ENCODE peak calls at places on chromosomes 1 and 21, in five cellular contexts. G, P, V, T and U are unnamed samples. For H3K9me3, the result is how much of the 10 kb centered on the place peaks cover.

GRCh38 chr1:231039161-231040018 is 664 bp downstream of the FAM89A start:
- DNase-seq in G (peak), P (peak), V (peak), T (peak), U (no peak)

GRCh38 chr1:175814885-175815284 is 71.5 kb upstream of the TNR start:
- DNase-seq in G (no peak), P (no peak), V (no peak), T (no peak), U (no peak)

GRCh38 chr1:211753649-211754251 is 76.8 kb downstream of the LPGAT1 start:
- DNase-seq in G (no peak), P (peak), V (no peak), T (no peak), U (no peak)

GRCh38 chr1:1425753-1426495 is 4.8 kb upstream of the ANKRD65 start:
- DNase-seq in G (peak), P (no peak), V (peak), T (no peak), U (no peak)

GRCh38 chr21:15132781-15133180 is 68.0 kb upstream of the NRIP1 start:
- DNase-seq in G (no peak), P (no peak), V (no peak), T (no peak), U (no peak)

GRCh38 chr1:180568211-180568610 is 9.4 kb downstream of the OVAAL start:
- DNase-seq in G (no peak), P (no peak), V (no peak), T (no peak), U (no peak)

GRCh38 chr1:89085781-89086180 is 20.8 kb upstream of the GBP1 start:
- DNase-seq in G (no peak), P (peak), V (no peak), T (no peak), U (peak)

GRCh38 chr21:42836402-42836666 is 43.0 kb downstream of the WDR4 start:
- DNase-seq in G (no peak), P (no peak), V (no peak), T (no peak), U (no peak)

GRCh38 chr1:20137055-20137454 is 2.1 kb upstream of the PLA2G2F start:
- DNase-seq in G (no peak), P (no peak), V (no peak), T (no peak), U (no peak)

GRCh38 chr1:114154146-114154962 is 685 bp upstream of the SYT6 start:
- DNase-seq in G (no peak), P (peak), V (peak), T (no peak), U (no peak)

GRCh38 chr1:26148887-26149286 is 10.0 kb upstream of the FAM110D start:
- DNase-seq in G (no peak), P (no peak), V (no peak), T (no peak), U (no peak)

GRCh38 chr1:23417570-23417969 is 7.0 kb downstream of the TCEA3 start:
- DNase-seq in G (no peak), P (peak), V (no peak), T (peak), U (no peak)

GRCh38 chr1:204692852-204693356 is 7.4 kb upstream of the LRRN2 start:
- DNase-seq in G (no peak), P (no peak), V (peak), T (no peak), U (no peak)

GRCh38 chr1:66933887-66934700 is 9.3 kb downstream of the MIER1 start:
- DNase-seq in G (peak), P (no peak), V (no peak), T (no peak), U (no peak)

GRCh38 chr1:65469889-65470340 is 49.4 kb downstream of the LEPR start:
- DNase-seq in G (no peak), P (peak), V (no peak), T (no peak), U (no peak)

GRCh38 chr1:62962794-62963776 is 179.2 kb downstream of the ATG4C start:
- DNase-seq in G (peak), P (peak), V (peak), T (no peak), U (no peak)

GRCh38 chr1:186374313-186375151 is 521 bp downstream of the TPR start:
- DNase-seq in G (peak), P (peak), V (no peak), T (peak), U (no peak)

GRCh38 chr1:51729824-51730284 is 113.0 kb downstream of the OSBPL9 start:
- DNase-seq in G (peak), P (no peak), V (no peak), T (no peak), U (no peak)

GRCh38 chr1:177256153-177256814 is 85.5 kb downstream of the BRINP2 start:
- DNase-seq in G (peak), P (no peak), V (peak), T (peak), U (no peak)

GRCh38 chr21:35303085-35303484 is 254.0 kb upstream of the RUNX1 start:
- DNase-seq in G (peak), P (no peak), V (no peak), T (no peak), U (no peak)

GRCh38 chr1:12031039-12031980 is 12.0 kb downstream of the MIIP start:
- DNase-seq in G (peak), P (peak), V (peak), T (peak), U (no peak)

GRCh38 chr1:86972262-86972661 is 57.8 kb downstream of the HS2ST1 start:
- DNase-seq in G (no peak), P (no peak), V (no peak), T (no peak), U (no peak)

GRCh38 chr1:156153362-156153761 is at the start of gene SEMA4A:
- DNase-seq in G (no peak), P (no peak), V (no peak), T (no peak), U (no peak)

GRCh38 chr1:156214024-156214748 is 1.4 kb downstream of the PMF1 start:
- DNase-seq in G (peak), P (no peak), V (no peak), T (no peak), U (no peak)

GRCh38 chr1:78703806-78704205 is 54.2 kb downstream of the IFI44 start:
- DNase-seq in G (no peak), P (no peak), V (no peak), T (no peak), U (no peak)

GRCh38 chr1:75614455-75615379 is 3.8 kb upstream of the SLC44A5 start:
- DNase-seq in G (peak), P (peak), V (peak), T (peak), U (no peak)

GRCh38 chr1:155184835-155185782 is 11.5 kb downstream of the TRIM46 start:
- DNase-seq in G (no peak), P (peak), V (no peak), T (peak), U (peak)

GRCh38 chr1:31434101-31434871 is 21.3 kb downstream of the SERINC2 start:
- DNase-seq in G (no peak), P (no peak), V (peak), T (no peak), U (no peak)

GRCh38 chr21:34983680-34984086 is 65.4 kb downstream of the RUNX1 start:
- DNase-seq in G (no peak), P (no peak), V (no peak), T (no peak), U (no peak)

GRCh38 chr1:47755368-47755990 is 241.7 kb downstream of the TRABD2B start:
- DNase-seq in G (peak), P (peak), V (peak), T (no peak), U (peak)

GRCh38 chr1:52365091-52365745 is 787 bp downstream of the CC2D1B start:
- DNase-seq in G (peak), P (peak), V (peak), T (peak), U (no peak)

GRCh38 chr1:241507189-241507820 is 12.2 kb downstream of the FH start:
- DNase-seq in G (no peak), P (no peak), V (no peak), T (no peak), U (no peak)

GRCh38 chr1:162632234-162632666 is at the start of gene DDR2:
- DNase-seq in G (no peak), P (peak), V (no peak), T (peak), U (no peak)

GRCh38 chr1:18458751-18459133 is 22.0 kb upstream of the KLHDC7A start:
- DNase-seq in G (no peak), P (no peak), V (no peak), T (no peak), U (no peak)

GRCh38 chr1:25797939-25798338 is 2.1 kb upstream of the SELENON start:
- DNase-seq in G (peak), P (peak), V (peak), T (no peak), U (no peak)

GRCh38 chr1:36087233-36088123 is 1.2 kb upstream of the ADPRS start:
- DNase-seq in G (no peak), P (no peak), V (peak), T (no peak), U (no peak)

GRCh38 chr1:6988796-6989195 is 203.5 kb downstream of the CAMTA1 start:
- DNase-seq in G (no peak), P (no peak), V (no peak), T (no peak), U (no peak)

GRCh38 chr1:58818075-58818474 is 34.2 kb upstream of the JUN start:
- DNase-seq in G (peak), P (no peak), V (no peak), T (no peak), U (no peak)

GRCh38 chr1:203444077-203444683 is 31.4 kb upstream of the PRELP start:
- DNase-seq in G (no peak), P (no peak), V (no peak), T (no peak), U (no peak)

GRCh38 chr21:27561116-27561515 is 594.2 kb upstream of the ADAMTS5 start:
- DNase-seq in G (no peak), P (no peak), V (no peak), T (peak), U (no peak)
- H3K9me3 ChIP-seq in G (under half), P (under half), V (under half), T (under half), U (under half)

GRCh38 chr1:224825525-224826000 is 103.9 kb upstream of the DNAH14 start:
- DNase-seq in G (no peak), P (no peak), V (no peak), T (no peak), U (no peak)

GRCh38 chr1:224820341-224820740 is 109.1 kb upstream of the DNAH14 start:
- DNase-seq in G (no peak), P (no peak), V (no peak), T (no peak), U (no peak)

GRCh38 chr1:224815647-224816046 is 113.8 kb upstream of the DNAH14 start:
- DNase-seq in G (no peak), P (no peak), V (no peak), T (no peak), U (no peak)

GRCh38 chr1:224816062-224816461 is 113.4 kb upstream of the DNAH14 start:
- DNase-seq in G (no peak), P (no peak), V (no peak), T (no peak), U (no peak)

DNA sequence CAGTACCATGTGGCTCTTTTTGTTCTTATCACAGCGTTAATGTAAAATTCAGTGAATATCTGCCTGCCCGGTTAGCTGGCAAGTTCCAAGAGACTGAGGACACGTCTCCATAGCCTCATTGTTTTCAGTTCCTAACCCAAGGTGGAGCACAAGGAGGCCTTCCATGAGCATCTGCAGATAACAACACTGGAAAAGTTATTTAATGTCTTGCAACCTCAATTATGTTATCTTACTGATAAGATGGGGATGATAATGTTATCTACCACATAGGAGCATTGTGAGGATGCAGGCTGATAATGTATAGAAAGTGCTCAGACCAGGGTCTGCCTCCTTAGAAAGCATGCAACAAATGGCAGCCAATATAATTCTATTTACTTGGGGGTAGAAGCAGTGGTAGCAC is 109.6 kb upstream of the DNAH14 start:
- DNase-seq in G (no peak), P (no peak), V (no peak), T (no peak), U (no peak)
- H3K9me3 ChIP-seq in G (under half), P (under half), V (under half), T (half or more), U (under half)

DNA sequence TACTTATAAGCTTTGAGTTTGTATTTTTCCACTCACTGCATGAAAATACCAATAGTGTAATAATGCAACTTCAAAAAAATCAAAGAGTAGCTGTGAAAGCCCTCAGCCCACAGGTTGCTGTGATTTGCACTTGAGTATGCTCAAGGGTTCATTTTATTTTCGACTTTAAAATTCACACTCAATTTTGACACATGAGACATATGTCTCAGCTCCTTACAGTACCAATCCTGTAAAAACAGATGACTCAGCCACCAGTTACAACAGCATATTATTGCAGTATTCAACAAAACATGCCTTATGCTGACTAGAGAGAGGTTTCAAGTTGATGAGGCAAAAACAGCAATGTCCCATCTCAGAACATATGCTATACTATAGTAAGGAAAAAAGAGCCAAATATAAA is 66.1 kb downstream of the CYYR1 start:
- DNase-seq in G (no peak), P (no peak), V (no peak), T (no peak), U (no peak)
- H3K9me3 ChIP-seq in G (under half), P (under half), V (under half), T (under half), U (under half)

DNA sequence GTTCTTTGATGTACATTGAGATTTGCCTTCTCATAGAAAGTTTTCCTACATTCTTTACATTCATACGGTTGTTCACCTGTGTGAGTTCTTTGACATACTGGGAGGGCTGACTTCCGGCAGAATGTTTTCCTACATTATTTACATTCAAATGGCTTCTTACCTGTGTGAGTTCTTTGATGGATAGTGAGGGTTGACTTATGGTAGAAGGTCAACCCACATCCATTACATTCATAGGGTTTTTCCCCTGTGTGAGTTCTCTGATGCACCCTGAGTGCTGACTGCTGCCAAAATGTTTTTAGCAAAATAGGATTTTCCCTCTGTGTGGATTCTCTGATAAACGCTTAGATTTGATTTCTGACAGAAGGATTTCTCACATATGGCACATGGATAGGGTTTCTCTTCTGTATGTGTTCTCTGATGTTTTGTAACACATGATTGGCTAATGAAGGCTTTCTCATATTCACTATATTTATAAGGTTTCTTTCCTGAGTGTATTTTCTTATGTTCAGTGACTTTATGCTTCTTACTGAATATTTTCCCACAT is 37.7 kb downstream of the JMJD4 start:
- DNase-seq in G (no peak), P (no peak), V (no peak), T (no peak), U (no peak)
- H3K9me3 ChIP-seq in G (under half), P (under half), V (under half), T (under half), U (under half)

GRCh38 chr1:54510715-54511270 is 37.2 kb upstream of the ACOT11 start:
- DNase-seq in G (no peak), P (no peak), V (no peak), T (no peak), U (no peak)

GRCh38 chr1:54502342-54502741 is 45.7 kb upstream of the ACOT11 start:
- DNase-seq in G (no peak), P (no peak), V (no peak), T (no peak), U (no peak)

GRCh38 chr1:54507033-54507432 is 41.0 kb upstream of the ACOT11 start:
- DNase-seq in G (no peak), P (no peak), V (no peak), T (no peak), U (no peak)

GRCh38 chr1:54506594-54506993 is 41.4 kb upstream of the ACOT11 start:
- DNase-seq in G (no peak), P (no peak), V (no peak), T (no peak), U (no peak)

DNA sequence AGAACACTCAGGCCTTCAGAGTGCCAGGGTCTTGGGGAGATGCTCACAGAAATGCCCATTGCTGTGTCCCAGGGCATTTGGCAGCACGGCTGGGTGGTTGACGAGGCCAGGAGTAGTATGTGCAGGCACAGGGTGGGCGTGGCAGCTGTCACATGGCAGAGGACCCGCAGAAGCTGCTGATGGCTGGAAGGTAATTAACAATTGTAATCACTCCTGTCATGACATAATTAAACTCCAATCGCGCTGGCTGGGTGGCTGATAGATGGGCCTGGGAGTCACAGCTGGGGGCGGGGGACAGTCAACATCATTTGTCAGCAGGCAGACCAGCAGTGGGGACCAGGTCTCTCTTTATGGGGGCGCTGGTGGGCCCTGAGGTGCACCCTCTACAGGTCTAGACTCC is 40.6 kb upstream of the ACOT11 start:
- DNase-seq in G (no peak), P (no peak), V (no peak), T (no peak), U (no peak)
- H3K9me3 ChIP-seq in G (under half), P (under half), V (under half), T (under half), U (under half)